ENCODE peak calls at places on chromosomes 5 and 9, in four cellular contexts. E, L, O and A are unnamed samples.

GRCh38 chr9:115864581-115864980 is 289.0 kb upstream of the PAPPA start:
- DNase-seq in O (no peak), L (no peak), E (no peak), A (no peak)

GRCh38 chr5:94698189-94698588 is 79.7 kb downstream of the SLF1 start:
- DNase-seq in E (no peak), L (no peak), O (no peak), A (no peak)

GRCh38 chr5:109688647-109688998 is 1.1 kb upstream of the MAN2A1 start:
- DNase-seq in O (no peak), L (no peak), E (no peak), A (no peak)

GRCh38 chr5:32578764-32579163 is 6.6 kb upstream of the SUB1 start:
- DNase-seq in O (no peak), E (no peak), L (no peak), A (no peak)

GRCh38 chr5:120092649-120093048 is 371.5 kb upstream of the PRR16 start:
- DNase-seq in L (no peak), O (no peak), E (no peak), A (no peak)

GRCh38 chr5:151757233-151758140 is 944 bp downstream of the ATOX1 start:
- DNase-seq in E (no peak), O (no peak), L (peak), A (no peak)

GRCh38 chr5:108735790-108736189 is 11.9 kb upstream of the FER start:
- DNase-seq in E (no peak), O (no peak), L (no peak), A (no peak)

GRCh38 chr5:116273458-116274242 is 188.8 kb downstream of the COMMD10 start:
- DNase-seq in E (no peak), L (no peak), O (no peak), A (no peak)

GRCh38 chr5:173963107-173963506 is 25.9 kb upstream of the C5orf47 start:
- DNase-seq in O (no peak), E (no peak), L (no peak), A (no peak)

GRCh38 chr5:93611900-93612898 is 29.2 kb downstream of the NR2F1 start:
- DNase-seq in E (no peak), O (no peak), L (no peak), A (no peak)

GRCh38 chr5:84764227-84764626 is 379.5 kb upstream of the EDIL3 start:
- DNase-seq in O (no peak), E (no peak), L (no peak), A (no peak)

GRCh38 chr5:131795128-131795719 is 1.6 kb downstream of the FNIP1 start:
- DNase-seq in O (no peak), E (no peak), L (no peak), A (no peak)

GRCh38 chr5:133884525-133885311 is 83.7 kb downstream of the C5orf15 start:
- DNase-seq in E (no peak), O (no peak), L (no peak), A (no peak)

GRCh38 chr5:168219515-168220410 is 71.7 kb upstream of the WWC1 start:
- DNase-seq in E (peak), O (peak), L (peak), A (peak)

GRCh38 chr9:131111854-131112311 is 13.5 kb upstream of the NUP214 start:
- DNase-seq in L (no peak), E (peak), O (no peak), A (no peak)

GRCh38 chr5:127351418-127351817 is 60.8 kb downstream of the MEGF10 start:
- DNase-seq in L (no peak), O (no peak), E (no peak), A (no peak)

GRCh38 chr9:15837079-15837679 is 284.3 kb downstream of the CCDC171 start:
- DNase-seq in E (no peak), L (peak), O (peak), A (no peak)

GRCh38 chr5:483011-483410 is 40.0 kb downstream of the EXOC3 start:
- DNase-seq in L (no peak), O (no peak), E (no peak), A (no peak)

GRCh38 chr9:119114681-119115080 is 254.6 kb downstream of the BRINP1 start:
- DNase-seq in O (no peak), E (no peak), L (no peak), A (no peak)